ENCODE peak calls at places on chromosomes 12 and 14, in eight cellular contexts. X is Peyer's patch; R is cardiac fibroblast; K is T-helper 1 cell; Y is aorta; A is activated CD4-positive, alpha-beta T cell treated with anti-CD3 and anti-CD28 coated beads for 24 hours; B is AG09319; C is ecto neural progenitor cell. I is an unnamed sample.

GRCh38 chr14:103094406-103095209 is at the start of gene EXOC3L4:
- DNase-seq in C (no peak), Y (no peak), A (no peak), X (peak), R (no peak), K (no peak), B (no peak), I (no peak)

GRCh38 chr12:13790317-13790716 is 191.1 kb downstream of the GRIN2B start:
- DNase-seq in X (no peak), K (no peak), B (no peak), Y (no peak), C (no peak), R (no peak), A (no peak), I (no peak)

GRCh38 chr12:6772331-6772695 is at the start of gene LAG3:
- DNase-seq in B (no peak), Y (peak), X (no peak), A (peak), C (no peak), R (no peak), K (no peak), I (no peak)

GRCh38 chr12:14256139-14256538 is 109.3 kb upstream of the ATF7IP start:
- DNase-seq in B (no peak), K (peak), Y (no peak), X (no peak), R (peak), C (no peak), A (no peak), I (peak)

GRCh38 chr12:119705182-119705581 is 37.2 kb downstream of the PRKAB1 start:
- DNase-seq in A (no peak), X (no peak), Y (no peak), K (no peak), B (no peak), C (no peak), R (no peak), I (no peak)

GRCh38 chr14:75578099-75578785 is at the start of gene FLVCR2:
- DNase-seq in R (peak), B (no peak), K (peak), X (peak), C (peak), A (peak), Y (peak), I (peak)

GRCh38 chr12:3792623-3793288 is 39.8 kb upstream of the CRACR2A start:
- DNase-seq in K (no peak), Y (no peak), B (no peak), X (no peak), C (no peak), A (no peak), R (no peak), I (no peak)

GRCh38 chr14:68683326-68683725 is 109.5 kb downstream of the ZFP36L1 start:
- DNase-seq in Y (peak), X (no peak), R (no peak), B (no peak), A (no peak), C (no peak), K (no peak), I (no peak)

GRCh38 chr12:128825845-128826244 is 2.1 kb upstream of the SLC15A4 start:
- DNase-seq in K (no peak), B (no peak), X (no peak), Y (no peak), C (no peak), R (no peak), A (no peak), I (no peak)

GRCh38 chr12:78315018-78315417 is 484.3 kb downstream of the NAV3 start:
- DNase-seq in K (no peak), X (no peak), B (no peak), Y (no peak), C (no peak), R (no peak), A (no peak), I (no peak)

GRCh38 chr12:46179693-46180452 is 89.0 kb downstream of the SLC38A1 start:
- DNase-seq in C (no peak), X (no peak), B (no peak), Y (no peak), R (no peak), A (no peak), K (no peak), I (no peak)

GRCh38 chr14:59900536-59900935 is 19.4 kb upstream of the LRRC9 start:
- DNase-seq in K (no peak), C (no peak), R (no peak), X (no peak), A (no peak), B (no peak), Y (no peak), I (no peak)

GRCh38 chr12:57817261-57817989 is 1.1 kb downstream of the AVIL start:
- DNase-seq in B (no peak), X (no peak), C (no peak), K (no peak), Y (no peak), A (no peak), R (no peak), I (no peak)

GRCh38 chr12:90299121-90299520 is 590.5 kb upstream of the ATP2B1 start:
- DNase-seq in X (no peak), B (no peak), C (no peak), A (no peak), Y (no peak), K (peak), R (no peak), I (no peak)

GRCh38 chr12:94930216-94930654 is 73.3 kb downstream of the NDUFA12 start:
- DNase-seq in K (no peak), B (no peak), Y (no peak), A (no peak), X (no peak), R (no peak), C (no peak), I (no peak)

GRCh38 chr14:95157987-95158712 is 821 bp upstream of the DICER1 start:
- DNase-seq in K (peak), X (no peak), C (no peak), B (no peak), A (peak), Y (no peak), R (no peak), I (no peak)

GRCh38 chr12:110583137-110584059 is at the start of gene PPTC7:
- DNase-seq in A (peak), X (peak), R (peak), K (peak), B (peak), Y (peak), C (peak), I (peak)

GRCh38 chr12:131527092-131527491 is 183.8 kb upstream of the SFSWAP start:
- DNase-seq in X (no peak), A (no peak), R (no peak), B (no peak), K (no peak), Y (no peak), C (no peak), I (no peak)

GRCh38 chr12:24756479-24757024 is 192.3 kb downstream of the BCAT1 start:
- DNase-seq in C (no peak), B (no peak), R (no peak), A (no peak), Y (no peak), K (no peak), X (no peak), I (no peak)

GRCh38 chr12:89544730-89545184 is 18.9 kb upstream of the POC1B start:
- DNase-seq in A (no peak), C (peak), B (no peak), R (peak), X (peak), K (no peak), Y (peak), I (peak)

GRCh38 chr12:31471823-31472222 is 119.1 kb downstream of the DENND5B start:
- DNase-seq in B (no peak), C (no peak), K (no peak), X (no peak), Y (no peak), A (no peak), R (no peak), I (no peak)

GRCh38 chr14:22448035-22448904 is 140.8 kb downstream of the DAD1 start:
- DNase-seq in C (no peak), A (no peak), K (no peak), B (no peak), R (no peak), Y (no peak), X (no peak), I (no peak)

GRCh38 chr14:55349565-55349964 is 62.1 kb downstream of the ATG14 start:
- DNase-seq in Y (no peak), C (no peak), B (no peak), R (no peak), K (no peak), A (no peak), X (no peak), I (no peak)

GRCh38 chr12:30529489-30530269 is 166.0 kb downstream of the IPO8 start:
- DNase-seq in K (no peak), X (no peak), A (no peak), Y (no peak), R (no peak), B (no peak), C (no peak), I (no peak)

GRCh38 chr12:105935981-105936380 is 202.8 kb downstream of the NUAK1 start:
- DNase-seq in Y (no peak), C (peak), A (no peak), K (no peak), R (no peak), B (no peak), X (no peak), I (peak)

GRCh38 chr12:45425426-45425825 is 209.5 kb downstream of the ANO6 start:
- DNase-seq in K (no peak), B (no peak), Y (no peak), X (no peak), R (no peak), A (no peak), C (no peak), I (no peak)

GRCh38 chr12:124233041-124233836 is 61.7 kb upstream of the RFLNA start:
- DNase-seq in B (no peak), C (no peak), R (peak), A (no peak), K (no peak), Y (no peak), X (no peak), I (peak)

GRCh38 chr14:78498062-78498595 is 328.0 kb downstream of the NRXN3 start:
- DNase-seq in K (no peak), B (no peak), Y (no peak), X (no peak), A (no peak), C (no peak), R (no peak), I (no peak)

I was measured in stromal cell of bone marrow.